ENCODE peak calls at places on chromosomes 16 and 17, in four cellular contexts. One of them, this sample, is unnamed.

GRCh38 chr16:31196324-31197088 is 6.1 kb downstream of the PYCARD start:
- DNase-seq in neuronal stem cell: no peak
- DNase-seq in H9: no peak
- DNase-seq in H1: no peak
- DNase-seq in this sample: no peak

GRCh38 chr17:48630925-48631692 is 5.0 kb upstream of the HOXB9 start:
- DNase-seq in neuronal stem cell: no peak
- DNase-seq in H9: peak
- DNase-seq in H1: no peak
- DNase-seq in this sample: no peak

GRCh38 chr16:27237229-27238015 is 31.1 kb downstream of the NSMCE1 start:
- DNase-seq in neuronal stem cell: no peak
- DNase-seq in H9: no peak
- DNase-seq in H1: no peak
- DNase-seq in this sample: peak

GRCh38 chr16:46573008-46573833 is 48.0 kb downstream of the SHCBP1 start:
- DNase-seq in neuronal stem cell: no peak
- DNase-seq in H9: peak
- DNase-seq in H1: no peak
- DNase-seq in this sample: peak

GRCh38 chr17:62819511-62820221 is 11.6 kb upstream of the MARCHF10 start:
- DNase-seq in neuronal stem cell: peak
- DNase-seq in H9: peak
- DNase-seq in H1: no peak
- DNase-seq in this sample: peak

GRCh38 chr16:4832698-4833343 is 14.3 kb downstream of the GLYR1 start:
- DNase-seq in neuronal stem cell: no peak
- DNase-seq in H9: no peak
- DNase-seq in H1: no peak
- DNase-seq in this sample: no peak

GRCh38 chr17:10050597-10051101 is 145.6 kb upstream of the RCVRN start:
- DNase-seq in neuronal stem cell: no peak
- DNase-seq in H9: no peak
- DNase-seq in H1: no peak
- DNase-seq in this sample: peak

GRCh38 chr17:79540306-79540705 is 70.5 kb downstream of the RBFOX3 start:
- DNase-seq in neuronal stem cell: no peak
- DNase-seq in H9: no peak
- DNase-seq in H1: no peak
- DNase-seq in this sample: no peak

GRCh38 chr16:79018952-79019506 is 581.5 kb downstream of the MAF start:
- DNase-seq in neuronal stem cell: no peak
- DNase-seq in H9: no peak
- DNase-seq in H1: no peak
- DNase-seq in this sample: no peak

GRCh38 chr17:41988418-41988817 is 21.8 kb downstream of the CNP start:
- DNase-seq in neuronal stem cell: no peak
- DNase-seq in H9: no peak
- DNase-seq in H1: no peak
- DNase-seq in this sample: no peak

GRCh38 chr17:44527954-44528353 is 24.7 kb upstream of the GPATCH8 start:
- DNase-seq in neuronal stem cell: no peak
- DNase-seq in H9: no peak
- DNase-seq in H1: no peak
- DNase-seq in this sample: no peak

GRCh38 chr16:8173111-8173644 is 417.1 kb downstream of the TMEM114 start:
- DNase-seq in neuronal stem cell: peak
- DNase-seq in H9: peak
- DNase-seq in H1: peak
- DNase-seq in this sample: peak

GRCh38 chr16:2252806-2253148 is 1.4 kb upstream of the ECI1 start:
- DNase-seq in neuronal stem cell: no peak
- DNase-seq in H9: no peak
- DNase-seq in H1: no peak
- DNase-seq in this sample: no peak

GRCh38 chr16:86818701-86819522 is 240.6 kb downstream of the FOXL1 start:
- DNase-seq in neuronal stem cell: no peak
- DNase-seq in H9: no peak
- DNase-seq in H1: no peak
- DNase-seq in this sample: no peak

GRCh38 chr16:68344252-68344651 is 33.4 kb downstream of the PRMT7 start:
- DNase-seq in neuronal stem cell: no peak
- DNase-seq in H9: no peak
- DNase-seq in H1: no peak
- DNase-seq in this sample: no peak

GRCh38 chr17:41738077-41738800 is 3.8 kb upstream of the HAP1 start:
- DNase-seq in neuronal stem cell: peak
- DNase-seq in H9: peak
- DNase-seq in H1: peak
- DNase-seq in this sample: peak

GRCh38 chr17:76886395-76886794 is 18.2 kb downstream of the MGAT5B start:
- DNase-seq in neuronal stem cell: no peak
- DNase-seq in H9: no peak
- DNase-seq in H1: no peak
- DNase-seq in this sample: no peak

GRCh38 chr17:39668141-39668924 is at the start of gene PNMT:
- DNase-seq in neuronal stem cell: no peak
- DNase-seq in H9: peak
- DNase-seq in H1: no peak
- DNase-seq in this sample: peak

GRCh38 chr16:47613251-47613650 is 152.1 kb downstream of the PHKB start:
- DNase-seq in neuronal stem cell: no peak
- DNase-seq in H9: no peak
- DNase-seq in H1: no peak
- DNase-seq in this sample: peak

GRCh38 chr17:37742762-37743611 is 1.9 kb downstream of the HNF1B start:
- DNase-seq in neuronal stem cell: peak
- DNase-seq in H9: peak
- DNase-seq in H1: no peak
- DNase-seq in this sample: peak

GRCh38 chr17:44752953-44753861 is 5.6 kb upstream of the ADAM11 start:
- DNase-seq in neuronal stem cell: no peak
- DNase-seq in H9: no peak
- DNase-seq in H1: no peak
- DNase-seq in this sample: no peak

GRCh38 chr16:1426734-1427451 is 4.0 kb upstream of the PERCC1 start:
- DNase-seq in neuronal stem cell: no peak
- DNase-seq in H9: peak
- DNase-seq in H1: no peak
- DNase-seq in this sample: no peak

DNA sequence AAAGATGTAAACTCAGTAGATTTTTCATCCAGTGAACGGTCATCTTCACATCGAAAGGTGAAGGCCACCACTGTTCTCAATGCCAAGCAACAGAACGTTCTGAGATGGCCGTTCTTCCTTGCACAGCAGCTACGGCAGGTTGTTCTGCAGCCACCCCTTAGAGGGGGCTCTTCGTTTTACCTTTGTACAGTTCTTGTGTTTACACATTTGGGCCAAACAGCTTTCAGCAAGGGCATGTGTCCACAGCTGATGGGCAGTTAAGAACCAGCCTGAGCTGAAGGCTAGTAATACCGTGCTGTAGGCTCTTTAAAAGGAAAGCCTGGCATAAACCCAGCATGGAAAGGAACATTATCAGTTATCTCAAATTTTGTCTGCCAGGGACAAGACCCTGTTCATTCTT is 15.9 kb downstream of the PLD6 start:
- DNase-seq in neuronal stem cell: no peak
- DNase-seq in H9: no peak
- DNase-seq in H1: no peak
- DNase-seq in this sample: no peak
- H2BK12ac ChIP-seq in neuronal stem cell: no peak
- H2BK12ac ChIP-seq in H9: no peak
- H2BK12ac ChIP-seq in H1: no peak
- H2BK12ac ChIP-seq in this sample: no peak

GRCh38 chr16:88951989-88952388 is 25.0 kb downstream of the CBFA2T3 start:
- DNase-seq in neuronal stem cell: no peak
- DNase-seq in H9: no peak
- DNase-seq in H1: no peak
- DNase-seq in this sample: no peak

GRCh38 chr16:88951501-88951900 is 25.5 kb downstream of the CBFA2T3 start:
- DNase-seq in neuronal stem cell: no peak
- DNase-seq in H9: no peak
- DNase-seq in H1: no peak
- DNase-seq in this sample: no peak

GRCh38 chr16:88955906-88956305 is 21.1 kb downstream of the CBFA2T3 start:
- DNase-seq in neuronal stem cell: no peak
- DNase-seq in H9: no peak
- DNase-seq in H1: no peak
- DNase-seq in this sample: no peak

GRCh38 chr16:88956546-88957455 is 20.2 kb downstream of the CBFA2T3 start:
- DNase-seq in neuronal stem cell: no peak
- DNase-seq in H9: no peak
- DNase-seq in H1: no peak
- DNase-seq in this sample: no peak

DNA sequence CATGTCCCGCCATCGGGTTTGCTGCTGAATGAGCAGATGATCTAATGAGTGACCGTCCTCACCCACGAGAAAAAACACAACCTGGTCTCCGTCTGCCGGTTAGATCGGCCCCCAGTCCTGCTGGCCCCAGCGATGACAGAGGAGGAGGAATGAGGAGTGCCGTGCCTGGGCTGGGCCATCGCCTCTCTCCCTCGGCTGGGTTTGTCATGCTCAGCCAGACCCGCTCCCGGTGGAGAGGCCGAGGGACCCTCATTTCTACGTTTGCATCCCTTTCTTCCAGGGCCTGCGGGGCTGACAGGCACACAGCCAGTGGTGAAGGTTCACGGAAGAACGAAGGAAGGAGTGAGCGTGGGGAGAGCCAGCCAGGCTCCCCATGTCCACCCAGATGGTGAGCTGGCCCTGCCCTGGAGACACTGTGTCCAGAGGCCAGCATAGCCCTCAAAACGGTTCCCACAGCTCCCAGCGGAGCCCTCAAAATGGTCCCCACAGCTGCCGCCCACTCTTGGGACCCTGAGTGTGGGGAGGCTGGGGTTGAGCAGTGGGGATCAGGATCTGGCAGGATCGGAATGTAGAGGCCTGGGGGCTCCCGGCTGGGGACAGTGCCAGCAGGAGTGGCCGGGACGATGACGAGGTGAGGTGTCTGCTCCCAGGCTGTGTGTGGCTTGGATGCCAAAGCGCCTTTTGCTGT is 23.9 kb downstream of the CBFA2T3 start:
- DNase-seq in neuronal stem cell: no peak
- DNase-seq in H9: no peak
- DNase-seq in H1: no peak
- DNase-seq in this sample: no peak
- H2BK12ac ChIP-seq in neuronal stem cell: no peak
- H2BK12ac ChIP-seq in H9: no peak
- H2BK12ac ChIP-seq in H1: no peak
- H2BK12ac ChIP-seq in this sample: no peak

GRCh38 chr17:72467841-72468653 is 347.2 kb downstream of the SOX9 start:
- DNase-seq in neuronal stem cell: no peak
- DNase-seq in H9: peak
- DNase-seq in H1: no peak
- DNase-seq in this sample: peak
- H2BK12ac ChIP-seq in neuronal stem cell: no peak
- H2BK12ac ChIP-seq in H9: no peak
- H2BK12ac ChIP-seq in H1: peak
- H2BK12ac ChIP-seq in this sample: no peak

DNA sequence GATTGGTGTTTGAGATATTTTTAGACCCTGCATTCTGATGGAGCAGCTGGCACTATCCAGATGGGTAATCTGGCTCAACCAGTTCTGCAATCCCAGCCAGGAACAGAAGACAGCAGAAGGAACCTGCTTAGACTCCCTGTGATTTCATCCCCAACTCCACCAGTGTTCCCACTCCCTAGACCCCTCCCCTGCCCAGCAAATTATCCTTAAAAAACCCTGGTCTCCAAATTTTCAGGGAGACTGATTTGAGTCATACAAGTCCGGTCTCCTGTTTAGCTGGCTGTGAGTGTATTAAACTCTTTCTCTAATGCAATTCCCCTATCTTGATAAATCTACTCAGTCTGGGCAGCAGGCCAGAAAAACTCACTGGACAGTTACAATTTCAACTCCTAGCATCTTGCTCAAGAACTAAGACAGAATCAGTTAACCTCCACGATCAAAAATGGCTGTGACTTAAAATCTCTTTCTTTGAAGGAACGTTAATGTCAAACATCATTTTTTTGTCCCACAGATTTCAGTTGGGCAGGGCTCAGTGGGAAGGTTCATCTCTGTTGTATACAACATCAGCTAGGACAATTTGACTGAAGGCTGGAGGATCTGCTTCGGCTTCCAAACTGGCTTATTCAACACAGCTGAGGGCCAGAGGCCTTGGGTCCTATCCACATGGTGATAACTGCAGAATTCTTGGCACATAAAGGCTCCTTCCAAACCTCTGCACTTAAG is 4.9 kb upstream of the RBL2 start:
- DNase-seq in neuronal stem cell: no peak
- DNase-seq in H9: no peak
- DNase-seq in H1: no peak
- DNase-seq in this sample: peak
- H2BK12ac ChIP-seq in neuronal stem cell: no peak
- H2BK12ac ChIP-seq in H9: no peak
- H2BK12ac ChIP-seq in H1: no peak
- H2BK12ac ChIP-seq in this sample: no peak

DNA sequence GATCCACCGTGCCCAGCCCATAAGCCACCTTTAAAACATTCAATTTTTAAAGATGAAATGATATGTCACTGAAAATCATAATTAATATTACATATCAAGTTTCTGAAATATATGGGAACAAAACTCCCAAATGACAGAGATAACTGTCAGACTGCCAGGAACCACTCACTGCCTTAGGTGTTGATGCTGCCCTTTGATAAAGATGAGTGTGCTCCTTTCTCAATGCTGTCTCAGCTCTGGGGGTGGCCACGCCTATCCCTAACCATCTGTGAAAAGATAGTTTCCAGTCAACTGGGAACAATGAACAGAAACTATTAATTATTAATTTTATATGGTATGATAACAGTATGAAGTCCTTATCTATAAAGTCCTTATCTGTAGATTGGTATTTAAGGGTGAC is 177.7 kb downstream of the MYO1D start:
- DNase-seq in neuronal stem cell: no peak
- DNase-seq in H9: no peak
- DNase-seq in H1: no peak
- DNase-seq in this sample: no peak
- H2BK12ac ChIP-seq in neuronal stem cell: no peak
- H2BK12ac ChIP-seq in H9: no peak
- H2BK12ac ChIP-seq in H1: no peak
- H2BK12ac ChIP-seq in this sample: no peak

GRCh38 chr16:24671455-24671954 is 57.9 kb upstream of the TNRC6A start:
- DNase-seq in neuronal stem cell: no peak
- DNase-seq in H9: no peak
- DNase-seq in H1: no peak
- DNase-seq in this sample: no peak

GRCh38 chr16:24673155-24673554 is 56.3 kb upstream of the TNRC6A start:
- DNase-seq in neuronal stem cell: no peak
- DNase-seq in H9: no peak
- DNase-seq in H1: no peak
- DNase-seq in this sample: no peak

GRCh38 chr16:24668481-24669001 is 60.9 kb upstream of the TNRC6A start:
- DNase-seq in neuronal stem cell: no peak
- DNase-seq in H9: no peak
- DNase-seq in H1: no peak
- DNase-seq in this sample: peak

GRCh38 chr16:24667244-24667764 is 62.1 kb upstream of the TNRC6A start:
- DNase-seq in neuronal stem cell: no peak
- DNase-seq in H9: no peak
- DNase-seq in H1: no peak
- DNase-seq in this sample: peak

GRCh38 chr16:24670623-24671454 is 58.6 kb upstream of the TNRC6A start:
- DNase-seq in neuronal stem cell: peak
- DNase-seq in H9: peak
- DNase-seq in H1: no peak
- DNase-seq in this sample: peak
- H2BK12ac ChIP-seq in neuronal stem cell: no peak
- H2BK12ac ChIP-seq in H9: no peak
- H2BK12ac ChIP-seq in H1: no peak
- H2BK12ac ChIP-seq in this sample: peak